ENCODE peak calls at places on chromosomes 7 and 10, in five cellular contexts. B, J, L, C and E are unnamed samples.

GRCh38 chr10:77251297-77252013 is 386.2 kb downstream of the KCNMA1 start:
- DNase-seq in B (no peak), J (peak; percentile 10), L (peak; percentile 2), C (peak; percentile 34), E (peak; percentile 62)

GRCh38 chr7:93551063-93551895 is 23.2 kb downstream of the CALCR start:
- DNase-seq in B (no peak), J (no peak), L (peak; percentile 30), C (no peak), E (peak; percentile 21)

GRCh38 chr10:7826971-7827370 is 8.7 kb downstream of the TAF3 start:
- DNase-seq in B (no peak), J (no peak), L (no peak), C (no peak), E (no peak)

GRCh38 chr7:100446040-100446439 is 9.7 kb upstream of the PPP1R35 start:
- DNase-seq in B (no peak), J (no peak), L (no peak), C (no peak), E (no peak)

GRCh38 chr7:55235115-55235514 is 130.0 kb upstream of the LANCL2 start:
- DNase-seq in B (no peak), J (no peak), L (no peak), C (no peak), E (no peak)

GRCh38 chr7:157097569-157097968 is 41.2 kb upstream of the UBE3C start:
- DNase-seq in B (no peak), J (no peak), L (peak; percentile 31), C (no peak), E (no peak)

GRCh38 chr10:58517071-58517470 is 4.4 kb downstream of the BICC1 start:
- DNase-seq in B (no peak), J (no peak), L (no peak), C (no peak), E (no peak)

GRCh38 chr10:105691811-105692210 is 1050.7 kb downstream of the SORCS3 start:
- DNase-seq in B (no peak), J (no peak), L (peak; percentile 1), C (no peak), E (no peak)

GRCh38 chr7:123748171-123748733 is 551 bp downstream of the WASL start:
- DNase-seq in B (peak; percentile 21), J (peak; percentile 39), L (no peak), C (no peak), E (peak; percentile 49)

GRCh38 chr7:69182596-69183467 is 415.4 kb upstream of the AUTS2 start:
- DNase-seq in B (no peak), J (no peak), L (no peak), C (no peak), E (no peak)

GRCh38 chr10:34049887-34050286 is 715.4 kb upstream of the NRP1 start:
- DNase-seq in B (peak; percentile 5), J (no peak), L (no peak), C (no peak), E (no peak)

GRCh38 chr7:17299477-17299991 is 1.1 kb downstream of the AHR start:
- DNase-seq in B (no peak), J (no peak), L (no peak), C (no peak), E (no peak)

GRCh38 chr7:86942081-86942480 is 117.4 kb downstream of the ELAPOR2 start:
- DNase-seq in B (no peak), J (no peak), L (no peak), C (no peak), E (no peak)

GRCh38 chr7:19327011-19327410 is 181.8 kb upstream of the FERD3L start:
- DNase-seq in B (no peak), J (no peak), L (peak; percentile 18), C (no peak), E (no peak)

GRCh38 chr7:116451958-116452729 is 47.4 kb upstream of the CAV2 start:
- DNase-seq in B (no peak), J (no peak), L (no peak), C (no peak), E (no peak)

GRCh38 chr10:3295501-3296005 is 123.0 kb upstream of the PITRM1 start:
- DNase-seq in B (no peak), J (no peak), L (peak; percentile 52), C (no peak), E (no peak)

GRCh38 chr7:117068511-117069155 is 115.3 kb downstream of the ST7 start:
- DNase-seq in B (no peak), J (no peak), L (peak; percentile 58), C (no peak), E (no peak)

GRCh38 chr10:74927701-74928100 is 101.3 kb downstream of the KAT6B start:
- DNase-seq in B (no peak), J (no peak), L (no peak), C (no peak), E (no peak)

GRCh38 chr10:61904711-61905445 is 3.4 kb downstream of the ARID5B start:
- DNase-seq in B (peak; percentile 14), J (peak; percentile 56), L (peak; percentile 47), C (peak; percentile 81), E (peak; percentile 77)

GRCh38 chr7:50633414-50633710 is 68.2 kb upstream of the DDC start:
- DNase-seq in B (no peak), J (no peak), L (no peak), C (no peak), E (no peak)

GRCh38 chr7:29113384-29114102 is 32.8 kb downstream of the CPVL start:
- DNase-seq in B (no peak), J (no peak), L (no peak), C (peak; percentile 99), E (peak; percentile 72)

GRCh38 chr7:2621948-2622640 is 9.7 kb upstream of the TTYH3 start:
- DNase-seq in B (no peak), J (no peak), L (no peak), C (no peak), E (peak; percentile 34)

GRCh38 chr10:124494050-124494807 is 32.6 kb downstream of the LHPP start:
- DNase-seq in B (no peak), J (no peak), L (no peak), C (no peak), E (no peak)

GRCh38 chr7:103573479-103574058 is 127.6 kb upstream of the SLC26A5 start:
- DNase-seq in B (no peak), J (no peak), L (peak; percentile 33), C (peak; percentile 38), E (no peak)

GRCh38 chr10:114520453-114520852 is 116.2 kb upstream of the AFAP1L2 start:
- DNase-seq in B (no peak), J (no peak), L (no peak), C (peak; percentile 92), E (peak; percentile 36)

GRCh38 chr7:18792866-18793595 is 297.5 kb downstream of the HDAC9 start:
- DNase-seq in B (no peak), J (no peak), L (no peak), C (no peak), E (no peak)

GRCh38 chr10:86439544-86439943 is 72.9 kb upstream of the GRID1 start:
- DNase-seq in B (no peak), J (no peak), L (no peak), C (peak; percentile 39), E (peak; percentile 53)

GRCh38 chr7:100476903-100477870 is 1.8 kb downstream of the TSC22D4 start:
- DNase-seq in B (no peak), J (no peak), L (no peak), C (no peak), E (no peak)

GRCh38 chr7:102128303-102128702 is 158.4 kb upstream of the SH2B2 start:
- DNase-seq in B (no peak), J (no peak), L (no peak), C (no peak), E (no peak)

GRCh38 chr10:110556993-110557601 is 10.4 kb upstream of the SMC3 start:
- DNase-seq in B (no peak), J (no peak), L (no peak), C (no peak), E (peak; percentile 41)

GRCh38 chr10:5291501-5292195 is 73.1 kb upstream of the UCN3 start:
- DNase-seq in B (no peak), J (peak; percentile 14), L (no peak), C (peak; percentile 77), E (peak; percentile 54)

GRCh38 chr7:30699706-30700495 is 17.6 kb upstream of the CRHR2 start:
- DNase-seq in B (no peak), J (no peak), L (peak; percentile 26), C (no peak), E (no peak)

GRCh38 chr10:104735036-104735435 is 93.9 kb downstream of the SORCS3 start:
- DNase-seq in B (no peak), J (no peak), L (no peak), C (no peak), E (no peak)

GRCh38 chr10:60827791-60828488 is 49.7 kb downstream of the CDK1 start:
- DNase-seq in B (no peak), J (no peak), L (no peak), C (no peak), E (no peak)

GRCh38 chr7:43758861-43759683 is 592 bp downstream of the BLVRA start:
- DNase-seq in B (peak; percentile 11), J (peak; percentile 58), L (no peak), C (no peak), E (peak; percentile 53)

GRCh38 chr10:25934673-25935139 is 677 bp downstream of the MYO3A start:
- DNase-seq in B (no peak), J (no peak), L (peak; percentile 50), C (no peak), E (peak; percentile 56)

GRCh38 chr7:35339811-35340210 is 85.9 kb upstream of the TBX20 start:
- DNase-seq in B (no peak), J (no peak), L (no peak), C (no peak), E (no peak)

GRCh38 chr10:15027741-15028140 is 16.0 kb upstream of the OLAH start:
- DNase-seq in B (no peak), J (no peak), L (no peak), C (no peak), E (no peak)